ENCODE peak calls at places on chromosomes 11 and 22, in four cellular contexts. One of them, this sample, is unnamed.

GRCh38 chr22:40009231-40009769 is 14.5 kb downstream of the FAM83F start:
- DNase-seq in astrocyte of the spinal cord: peak
- DNase-seq in B cell: no peak
- DNase-seq in left ventricle myocardium inferior: no peak
- DNase-seq in this sample: no peak

GRCh38 chr11:18420067-18420466 is 7.9 kb downstream of the LDHC start:
- DNase-seq in astrocyte of the spinal cord: no peak
- DNase-seq in B cell: no peak
- DNase-seq in left ventricle myocardium inferior: no peak
- DNase-seq in this sample: no peak

GRCh38 chr11:11916981-11917399 is 75.2 kb downstream of the USP47 start:
- DNase-seq in astrocyte of the spinal cord: peak
- DNase-seq in B cell: no peak
- DNase-seq in left ventricle myocardium inferior: no peak
- DNase-seq in this sample: no peak

GRCh38 chr22:37472418-37473006 is 13.7 kb downstream of the MFNG start:
- DNase-seq in astrocyte of the spinal cord: no peak
- DNase-seq in B cell: peak
- DNase-seq in left ventricle myocardium inferior: no peak
- DNase-seq in this sample: peak

GRCh38 chr11:1727088-1727690 is 23.2 kb downstream of the IFITM10 start:
- DNase-seq in astrocyte of the spinal cord: no peak
- DNase-seq in B cell: no peak
- DNase-seq in left ventricle myocardium inferior: no peak
- DNase-seq in this sample: no peak

GRCh38 chr11:128208329-128209220 is 378.8 kb downstream of the ETS1 start:
- DNase-seq in astrocyte of the spinal cord: peak
- DNase-seq in B cell: no peak
- DNase-seq in left ventricle myocardium inferior: no peak
- DNase-seq in this sample: no peak

GRCh38 chr11:61972796-61973602 is 5.6 kb upstream of the FTH1 start:
- DNase-seq in astrocyte of the spinal cord: peak
- DNase-seq in B cell: no peak
- DNase-seq in left ventricle myocardium inferior: no peak
- DNase-seq in this sample: no peak

GRCh38 chr11:67356867-67357561 is 3.7 kb upstream of the POLD4 start:
- DNase-seq in astrocyte of the spinal cord: peak
- DNase-seq in B cell: peak
- DNase-seq in left ventricle myocardium inferior: peak
- DNase-seq in this sample: peak

GRCh38 chr11:103942646-103943045 is 93.8 kb upstream of the DDI1 start:
- DNase-seq in astrocyte of the spinal cord: no peak
- DNase-seq in B cell: no peak
- DNase-seq in left ventricle myocardium inferior: no peak
- DNase-seq in this sample: no peak

GRCh38 chr11:96307748-96308133 is 35.3 kb downstream of the MAML2 start:
- DNase-seq in astrocyte of the spinal cord: peak
- DNase-seq in B cell: no peak
- DNase-seq in left ventricle myocardium inferior: no peak
- DNase-seq in this sample: no peak

GRCh38 chr11:61999141-61999975 is 31.9 kb upstream of the FTH1 start:
- DNase-seq in astrocyte of the spinal cord: no peak
- DNase-seq in B cell: no peak
- DNase-seq in left ventricle myocardium inferior: no peak
- DNase-seq in this sample: no peak

GRCh38 chr11:108606495-108607160 is 13.1 kb upstream of the EXPH5 start:
- DNase-seq in astrocyte of the spinal cord: peak
- DNase-seq in B cell: no peak
- DNase-seq in left ventricle myocardium inferior: no peak
- DNase-seq in this sample: no peak

GRCh38 chr11:68993546-68993945 is 12.8 kb upstream of the MRGPRD start:
- DNase-seq in astrocyte of the spinal cord: no peak
- DNase-seq in B cell: no peak
- DNase-seq in left ventricle myocardium inferior: no peak
- DNase-seq in this sample: no peak

GRCh38 chr11:63999349-64000025 is 13.2 kb downstream of the OTUB1 start:
- DNase-seq in astrocyte of the spinal cord: peak
- DNase-seq in B cell: peak
- DNase-seq in left ventricle myocardium inferior: peak
- DNase-seq in this sample: peak

GRCh38 chr11:7892751-7893356 is 38.2 kb downstream of the OR10A6 start:
- DNase-seq in astrocyte of the spinal cord: peak
- DNase-seq in B cell: no peak
- DNase-seq in left ventricle myocardium inferior: no peak
- DNase-seq in this sample: peak

GRCh38 chr22:50301581-50301991 is 5.9 kb downstream of the PLXNB2 start:
- DNase-seq in astrocyte of the spinal cord: no peak
- DNase-seq in B cell: peak
- DNase-seq in left ventricle myocardium inferior: no peak
- DNase-seq in this sample: no peak

GRCh38 chr22:50298937-50299656 is 8.3 kb downstream of the PLXNB2 start:
- DNase-seq in astrocyte of the spinal cord: no peak
- DNase-seq in B cell: no peak
- DNase-seq in left ventricle myocardium inferior: peak
- DNase-seq in this sample: no peak

GRCh38 chr22:50298266-50298637 is 9.2 kb downstream of the PLXNB2 start:
- DNase-seq in astrocyte of the spinal cord: no peak
- DNase-seq in B cell: no peak
- DNase-seq in left ventricle myocardium inferior: no peak
- DNase-seq in this sample: no peak

GRCh38 chr22:50300620-50301257 is 6.7 kb downstream of the PLXNB2 start:
- DNase-seq in astrocyte of the spinal cord: no peak
- DNase-seq in B cell: no peak
- DNase-seq in left ventricle myocardium inferior: no peak
- DNase-seq in this sample: no peak

GRCh38 chr22:50299724-50300619 is 7.5 kb downstream of the PLXNB2 start:
- DNase-seq in astrocyte of the spinal cord: no peak
- DNase-seq in B cell: no peak
- DNase-seq in left ventricle myocardium inferior: peak
- DNase-seq in this sample: no peak
- TF ChIP-seq CTCF in astrocyte of the spinal cord: no peak
- TF ChIP-seq CTCF in B cell: no peak
- TF ChIP-seq CTCF in left ventricle myocardium inferior: no peak
- TF ChIP-seq CTCF in this sample: no peak

DNA sequence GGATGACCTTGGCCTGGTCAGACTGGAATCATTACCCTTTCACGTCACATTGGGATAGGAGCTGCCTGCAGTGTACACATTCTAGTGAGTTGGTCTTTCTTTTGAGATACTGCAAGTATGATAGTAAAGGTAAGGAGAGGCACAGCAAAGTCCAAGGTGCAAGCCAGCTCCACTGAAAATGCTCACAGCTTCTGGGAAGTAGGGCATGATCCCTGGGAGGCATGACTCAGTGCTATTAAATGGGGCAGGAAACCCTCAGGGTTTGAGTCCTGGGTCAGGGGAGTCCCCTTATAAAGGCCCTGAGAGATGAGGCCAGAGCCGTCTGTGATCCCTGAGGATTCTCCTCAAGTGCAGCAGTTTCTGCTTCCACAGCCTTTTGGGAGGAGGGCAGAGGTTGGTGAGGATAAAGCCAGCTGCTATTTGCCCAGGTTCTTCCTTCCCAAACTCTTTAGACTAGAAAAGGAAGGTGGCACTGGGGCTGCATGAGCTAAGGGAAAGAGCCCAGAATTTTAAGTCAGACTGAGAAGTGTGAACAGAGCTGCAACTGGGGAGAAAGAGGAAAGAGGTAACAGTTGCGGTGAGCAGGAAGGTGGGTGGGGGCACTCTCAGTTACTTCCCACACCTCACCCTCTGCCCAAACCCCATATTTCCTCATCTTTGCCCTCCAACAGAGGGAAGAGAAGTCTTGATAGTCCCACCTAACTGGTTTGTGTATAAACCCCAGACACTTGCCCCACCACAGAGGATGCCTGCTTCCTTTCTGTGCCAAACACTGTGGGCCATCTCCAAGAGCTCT is 14.4 kb upstream of the OR52K1 start:
- DNase-seq in astrocyte of the spinal cord: no peak
- DNase-seq in B cell: no peak
- DNase-seq in left ventricle myocardium inferior: no peak
- DNase-seq in this sample: no peak
- TF ChIP-seq CTCF in astrocyte of the spinal cord: no peak
- TF ChIP-seq CTCF in B cell: no peak
- TF ChIP-seq CTCF in left ventricle myocardium inferior: no peak
- TF ChIP-seq CTCF in this sample: no peak

GRCh38 chr22:31105282-31105929 is 2.0 kb downstream of the SELENOM start:
- DNase-seq in astrocyte of the spinal cord: no peak
- DNase-seq in B cell: no peak
- DNase-seq in left ventricle myocardium inferior: no peak
- DNase-seq in this sample: no peak

GRCh38 chr22:31107206-31108118 is at the start of gene SELENOM:
- DNase-seq in astrocyte of the spinal cord: peak
- DNase-seq in B cell: peak
- DNase-seq in left ventricle myocardium inferior: peak
- DNase-seq in this sample: peak

GRCh38 chr22:31104869-31105268 is 2.5 kb downstream of the SELENOM start:
- DNase-seq in astrocyte of the spinal cord: no peak
- DNase-seq in B cell: no peak
- DNase-seq in left ventricle myocardium inferior: no peak
- DNase-seq in this sample: peak

GRCh38 chr22:31106651-31107205 is 640 bp downstream of the SELENOM start:
- DNase-seq in astrocyte of the spinal cord: no peak
- DNase-seq in B cell: no peak
- DNase-seq in left ventricle myocardium inferior: no peak
- DNase-seq in this sample: no peak

DNA sequence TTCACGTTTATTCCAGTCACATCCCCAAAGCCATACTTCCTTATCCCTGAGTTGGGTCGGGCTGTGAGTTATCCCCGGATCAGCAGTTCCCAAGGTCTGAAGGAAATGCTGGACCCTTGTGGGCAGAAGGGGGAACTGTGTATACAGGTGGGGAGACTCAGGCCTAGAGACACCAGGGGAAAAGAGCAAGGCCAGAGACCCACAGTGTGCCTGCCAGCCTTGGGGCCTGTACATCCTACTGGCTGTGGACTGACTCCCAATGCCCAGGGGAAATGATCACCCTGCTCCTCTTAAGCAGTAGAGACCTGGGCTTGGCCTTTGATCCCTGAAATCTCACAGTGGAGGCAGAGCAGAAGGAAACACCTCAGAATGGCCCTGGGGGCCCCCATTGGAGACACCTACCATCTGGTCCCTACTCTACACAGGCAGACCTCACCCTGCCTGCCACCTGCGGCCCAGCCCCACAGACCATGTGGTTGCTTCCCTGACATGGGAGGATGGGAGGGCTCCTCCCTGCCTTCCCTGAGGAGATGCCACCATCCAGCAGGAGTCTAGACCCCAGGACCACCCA is 1.3 kb downstream of the SELENOM start:
- DNase-seq in astrocyte of the spinal cord: no peak
- DNase-seq in B cell: no peak
- DNase-seq in left ventricle myocardium inferior: no peak
- DNase-seq in this sample: no peak
- TF ChIP-seq CTCF in astrocyte of the spinal cord: no peak
- TF ChIP-seq CTCF in B cell: no peak
- TF ChIP-seq CTCF in left ventricle myocardium inferior: peak
- TF ChIP-seq CTCF in this sample: no peak

DNA sequence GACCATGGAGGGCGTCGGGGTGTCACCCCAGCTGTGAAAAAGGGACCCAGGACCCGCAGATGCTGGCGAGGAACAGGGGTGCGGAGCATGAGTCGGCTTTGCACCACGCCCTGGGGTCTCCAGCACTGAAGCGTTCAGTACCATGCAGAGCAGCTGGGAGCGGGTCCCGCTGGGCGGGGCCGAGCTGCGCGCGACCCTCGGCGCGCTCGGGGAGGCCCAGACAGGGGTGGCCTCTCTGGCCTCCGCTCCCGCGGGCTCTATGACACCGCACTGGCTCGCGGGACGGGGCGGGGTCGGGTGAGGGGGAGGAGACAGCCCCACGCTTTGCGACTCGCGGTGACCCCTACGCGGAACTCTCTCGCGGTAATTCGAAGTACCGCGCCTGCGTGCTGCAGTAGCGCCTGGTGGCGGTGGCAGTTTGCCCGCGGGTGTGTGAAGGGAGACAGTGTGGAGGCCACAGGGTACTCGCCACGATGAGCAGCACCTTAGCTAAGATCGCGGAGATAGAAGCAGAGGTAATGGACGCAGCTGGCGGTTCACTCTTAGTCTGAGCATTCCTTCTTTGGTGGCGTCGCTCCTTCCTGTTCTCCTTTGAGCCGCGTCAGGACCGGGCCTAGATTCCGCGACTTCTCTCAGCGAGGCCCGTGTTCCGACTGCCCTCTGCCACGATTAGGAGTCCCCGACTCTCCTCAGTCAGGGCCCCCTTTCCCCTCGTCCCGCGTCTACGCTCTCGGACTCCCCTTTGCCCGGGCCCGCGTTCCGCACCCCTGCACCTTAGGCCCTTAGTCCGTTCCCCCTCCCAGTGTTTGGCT is at the start of gene DRG1:
- DNase-seq in astrocyte of the spinal cord: peak
- DNase-seq in B cell: peak
- DNase-seq in left ventricle myocardium inferior: peak
- DNase-seq in this sample: peak
- TF ChIP-seq CTCF in astrocyte of the spinal cord: no peak
- TF ChIP-seq CTCF in B cell: no peak
- TF ChIP-seq CTCF in left ventricle myocardium inferior: peak
- TF ChIP-seq CTCF in this sample: no peak

GRCh38 chr11:65425105-65425970 is 2.7 kb downstream of the NEAT1 start:
- DNase-seq in astrocyte of the spinal cord: peak
- DNase-seq in B cell: peak
- DNase-seq in left ventricle myocardium inferior: peak
- DNase-seq in this sample: no peak
- TF ChIP-seq CTCF in astrocyte of the spinal cord: no peak
- TF ChIP-seq CTCF in B cell: peak
- TF ChIP-seq CTCF in left ventricle myocardium inferior: peak
- TF ChIP-seq CTCF in this sample: no peak

DNA sequence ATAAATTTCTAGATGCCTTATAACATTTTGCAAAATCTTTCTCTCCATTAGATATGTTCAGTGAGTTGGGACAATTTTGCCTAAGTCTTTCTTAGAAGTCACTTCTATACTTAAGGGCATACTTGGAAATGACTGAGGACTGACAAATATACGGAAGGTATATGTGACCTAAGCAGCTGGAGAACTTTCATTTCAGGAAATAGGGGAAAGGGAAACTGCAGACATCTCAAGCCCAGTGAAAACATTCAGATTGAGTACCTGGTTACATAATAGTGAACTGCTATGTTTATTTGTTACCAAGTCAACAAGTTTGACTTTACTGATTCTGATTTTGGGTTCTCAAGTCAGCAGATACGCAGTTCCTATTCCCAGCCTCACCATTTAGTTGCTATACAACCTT is 1173.9 kb downstream of the LRRC4C start:
- DNase-seq in astrocyte of the spinal cord: no peak
- DNase-seq in B cell: no peak
- DNase-seq in left ventricle myocardium inferior: no peak
- DNase-seq in this sample: no peak
- TF ChIP-seq CTCF in astrocyte of the spinal cord: no peak
- TF ChIP-seq CTCF in B cell: no peak
- TF ChIP-seq CTCF in left ventricle myocardium inferior: no peak
- TF ChIP-seq CTCF in this sample: no peak